ENCODE peak calls at places on chromosomes 11 and 22, in seven cellular contexts. One of them, this sample, is unnamed.

GRCh38 chr22:31579835-31580242 is 82.2 kb downstream of the PISD start:
- DNase-seq in heart left ventricle: no peak
- DNase-seq in occipital lobe: no peak
- DNase-seq in T1000: no peak
- DNase-seq in Kasumi-1: no peak
- DNase-seq in GM23248: no peak
- DNase-seq in psoas muscle: no peak
- DNase-seq in this sample: no peak

GRCh38 chr22:49290711-49291110 is 537.0 kb downstream of the BRD1 start:
- DNase-seq in heart left ventricle: peak
- DNase-seq in occipital lobe: no peak
- DNase-seq in T1000: no peak
- DNase-seq in Kasumi-1: no peak
- DNase-seq in GM23248: no peak
- DNase-seq in psoas muscle: no peak
- DNase-seq in this sample: no peak

GRCh38 chr11:92879086-92879485 is 90.4 kb upstream of the MTNR1B start:
- DNase-seq in heart left ventricle: no peak
- DNase-seq in occipital lobe: no peak
- DNase-seq in T1000: no peak
- DNase-seq in Kasumi-1: no peak
- DNase-seq in GM23248: no peak
- DNase-seq in psoas muscle: no peak
- DNase-seq in this sample: no peak

GRCh38 chr11:132088551-132088950 is 718.1 kb downstream of the NTM start:
- DNase-seq in heart left ventricle: no peak
- DNase-seq in occipital lobe: no peak
- DNase-seq in T1000: no peak
- DNase-seq in Kasumi-1: no peak
- DNase-seq in GM23248: no peak
- DNase-seq in psoas muscle: no peak
- DNase-seq in this sample: no peak

GRCh38 chr11:9568854-9569587 is 4.4 kb upstream of the WEE1 start:
- DNase-seq in heart left ventricle: no peak
- DNase-seq in occipital lobe: no peak
- DNase-seq in T1000: peak
- DNase-seq in Kasumi-1: peak
- DNase-seq in GM23248: peak
- DNase-seq in psoas muscle: peak
- DNase-seq in this sample: no peak

GRCh38 chr22:28442264-28442950 is 237.2 kb downstream of the TTC28 start:
- DNase-seq in heart left ventricle: peak
- DNase-seq in occipital lobe: peak
- DNase-seq in T1000: no peak
- DNase-seq in Kasumi-1: peak
- DNase-seq in GM23248: peak
- DNase-seq in psoas muscle: peak
- DNase-seq in this sample: peak

GRCh38 chr11:45238724-45239123 is 47.4 kb downstream of the SYT13 start:
- DNase-seq in heart left ventricle: no peak
- DNase-seq in occipital lobe: no peak
- DNase-seq in T1000: no peak
- DNase-seq in Kasumi-1: no peak
- DNase-seq in GM23248: peak
- DNase-seq in psoas muscle: no peak
- DNase-seq in this sample: peak

GRCh38 chr11:1817511-1817910 is 17.3 kb upstream of the SYT8 start:
- DNase-seq in heart left ventricle: no peak
- DNase-seq in occipital lobe: no peak
- DNase-seq in T1000: no peak
- DNase-seq in Kasumi-1: no peak
- DNase-seq in GM23248: no peak
- DNase-seq in psoas muscle: no peak
- DNase-seq in this sample: no peak

GRCh38 chr22:36838119-36839030 is 21.5 kb upstream of the PVALB start:
- DNase-seq in heart left ventricle: no peak
- DNase-seq in occipital lobe: no peak
- DNase-seq in T1000: no peak
- DNase-seq in Kasumi-1: no peak
- DNase-seq in GM23248: no peak
- DNase-seq in psoas muscle: no peak
- DNase-seq in this sample: no peak

GRCh38 chr22:41699264-41700104 is at the start of gene MEI1:
- DNase-seq in heart left ventricle: peak
- DNase-seq in occipital lobe: peak
- DNase-seq in T1000: peak
- DNase-seq in Kasumi-1: no peak
- DNase-seq in GM23248: peak
- DNase-seq in psoas muscle: peak
- DNase-seq in this sample: no peak

GRCh38 chr22:22194931-22195264 is 49.7 kb upstream of the VPREB1 start:
- DNase-seq in heart left ventricle: no peak
- DNase-seq in occipital lobe: no peak
- DNase-seq in T1000: no peak
- DNase-seq in Kasumi-1: no peak
- DNase-seq in GM23248: no peak
- DNase-seq in psoas muscle: no peak
- DNase-seq in this sample: no peak

GRCh38 chr11:117946196-117946841 is 17.1 kb upstream of the TMPRSS13 start:
- DNase-seq in heart left ventricle: no peak
- DNase-seq in occipital lobe: no peak
- DNase-seq in T1000: no peak
- DNase-seq in Kasumi-1: no peak
- DNase-seq in GM23248: no peak
- DNase-seq in psoas muscle: no peak
- DNase-seq in this sample: no peak

GRCh38 chr11:97722721-97723120 is 1298.0 kb upstream of the CNTN5 start:
- DNase-seq in heart left ventricle: no peak
- DNase-seq in occipital lobe: no peak
- DNase-seq in T1000: no peak
- DNase-seq in Kasumi-1: no peak
- DNase-seq in GM23248: no peak
- DNase-seq in psoas muscle: no peak
- DNase-seq in this sample: no peak

GRCh38 chr11:117199916-117200812 is 994 bp downstream of the TAGLN start:
- DNase-seq in heart left ventricle: peak
- DNase-seq in occipital lobe: no peak
- DNase-seq in T1000: no peak
- DNase-seq in Kasumi-1: no peak
- DNase-seq in GM23248: no peak
- DNase-seq in psoas muscle: no peak
- DNase-seq in this sample: no peak

GRCh38 chr11:90243534-90243933 is 20.7 kb upstream of the CHORDC1 start:
- DNase-seq in heart left ventricle: no peak
- DNase-seq in occipital lobe: no peak
- DNase-seq in T1000: no peak
- DNase-seq in Kasumi-1: no peak
- DNase-seq in GM23248: no peak
- DNase-seq in psoas muscle: no peak
- DNase-seq in this sample: no peak